ENCODE peak calls at places on chromosome 12, in ten cellular contexts. One of them, this sample, is unnamed.
A peak's percentile ranks its signal among the peaks of the same experiment; 100 is the strongest.

GRCh38 chr12:46537387-46537959 is 164.9 kb upstream of the SLC38A2 start:
- DNase-seq in uterus: no peak
- DNase-seq in breast epithelium: no peak
- DNase-seq in DND-41: no peak
- DNase-seq in neuronal stem cell: no peak
- DNase-seq in GM23338: no peak
- DNase-seq in aorta: no peak
- DNase-seq in CD4-positive, CD25-positive, alpha-beta regulatory T cell: no peak
- DNase-seq in BJ: no peak
- DNase-seq in neural progenitor cell: no peak
- DNase-seq in this sample: no peak

GRCh38 chr12:131908716-131909595 is 14.5 kb downstream of the ULK1 start:
- DNase-seq in uterus: no peak
- DNase-seq in breast epithelium: no peak
- DNase-seq in DND-41: no peak
- DNase-seq in neuronal stem cell: no peak
- DNase-seq in GM23338: no peak
- DNase-seq in aorta: peak; percentile 45
- DNase-seq in CD4-positive, CD25-positive, alpha-beta regulatory T cell: no peak
- DNase-seq in BJ: no peak
- DNase-seq in neural progenitor cell: no peak
- DNase-seq in this sample: no peak

GRCh38 chr12:68189766-68190700 is 30.5 kb upstream of the IFNG start:
- DNase-seq in uterus: no peak
- DNase-seq in breast epithelium: no peak
- DNase-seq in DND-41: peak; percentile 43
- DNase-seq in neuronal stem cell: no peak
- DNase-seq in GM23338: no peak
- DNase-seq in aorta: no peak
- DNase-seq in CD4-positive, CD25-positive, alpha-beta regulatory T cell: no peak
- DNase-seq in BJ: no peak
- DNase-seq in neural progenitor cell: no peak
- DNase-seq in this sample: no peak

GRCh38 chr12:1443421-1444141 is 150.8 kb downstream of the FBXL14 start:
- DNase-seq in uterus: no peak
- DNase-seq in breast epithelium: peak; percentile 54
- DNase-seq in DND-41: no peak
- DNase-seq in neuronal stem cell: no peak
- DNase-seq in GM23338: no peak
- DNase-seq in aorta: no peak
- DNase-seq in CD4-positive, CD25-positive, alpha-beta regulatory T cell: no peak
- DNase-seq in BJ: peak; percentile 45
- DNase-seq in neural progenitor cell: no peak
- DNase-seq in this sample: no peak

GRCh38 chr12:79934309-79935020 is 432 bp downstream of the PPP1R12A start:
- DNase-seq in uterus: peak; percentile 61
- DNase-seq in breast epithelium: peak; percentile 66
- DNase-seq in DND-41: peak; percentile 77
- DNase-seq in neuronal stem cell: no peak
- DNase-seq in GM23338: peak; percentile 74
- DNase-seq in aorta: peak; percentile 79
- DNase-seq in CD4-positive, CD25-positive, alpha-beta regulatory T cell: peak; percentile 39
- DNase-seq in BJ: no peak
- DNase-seq in neural progenitor cell: no peak
- DNase-seq in this sample: peak; percentile 51

GRCh38 chr12:61916856-61917255 is 343.3 kb upstream of the USP15 start:
- DNase-seq in uterus: no peak
- DNase-seq in breast epithelium: no peak
- DNase-seq in DND-41: no peak
- DNase-seq in neuronal stem cell: no peak
- DNase-seq in GM23338: peak; percentile 2
- DNase-seq in aorta: no peak
- DNase-seq in CD4-positive, CD25-positive, alpha-beta regulatory T cell: no peak
- DNase-seq in BJ: no peak
- DNase-seq in neural progenitor cell: no peak
- DNase-seq in this sample: no peak

GRCh38 chr12:108191938-108192337 is 62.9 kb downstream of the WSCD2 start:
- DNase-seq in uterus: no peak
- DNase-seq in breast epithelium: no peak
- DNase-seq in DND-41: no peak
- DNase-seq in neuronal stem cell: no peak
- DNase-seq in GM23338: no peak
- DNase-seq in aorta: no peak
- DNase-seq in CD4-positive, CD25-positive, alpha-beta regulatory T cell: no peak
- DNase-seq in BJ: no peak
- DNase-seq in neural progenitor cell: no peak
- DNase-seq in this sample: no peak

GRCh38 chr12:7369274-7369729 is 65.4 kb downstream of the ACSM4 start:
- DNase-seq in uterus: no peak
- DNase-seq in breast epithelium: peak; percentile 78
- DNase-seq in DND-41: no peak
- DNase-seq in neuronal stem cell: no peak
- DNase-seq in GM23338: no peak
- DNase-seq in aorta: no peak
- DNase-seq in CD4-positive, CD25-positive, alpha-beta regulatory T cell: no peak
- DNase-seq in BJ: peak; percentile 31
- DNase-seq in neural progenitor cell: no peak
- DNase-seq in this sample: no peak

GRCh38 chr12:49967042-49967776 is 5.5 kb downstream of the AQP5 start:
- DNase-seq in uterus: peak; percentile 78
- DNase-seq in breast epithelium: peak; percentile 71
- DNase-seq in DND-41: peak; percentile 87
- DNase-seq in neuronal stem cell: peak; percentile 84
- DNase-seq in GM23338: peak; percentile 87
- DNase-seq in aorta: peak; percentile 95
- DNase-seq in CD4-positive, CD25-positive, alpha-beta regulatory T cell: peak; percentile 82
- DNase-seq in BJ: no peak
- DNase-seq in neural progenitor cell: peak; percentile 88
- DNase-seq in this sample: peak; percentile 93

GRCh38 chr12:49964849-49965624 is 3.4 kb downstream of the AQP5 start:
- DNase-seq in uterus: no peak
- DNase-seq in breast epithelium: no peak
- DNase-seq in DND-41: no peak
- DNase-seq in neuronal stem cell: no peak
- DNase-seq in GM23338: no peak
- DNase-seq in aorta: no peak
- DNase-seq in CD4-positive, CD25-positive, alpha-beta regulatory T cell: no peak
- DNase-seq in BJ: no peak
- DNase-seq in neural progenitor cell: no peak
- DNase-seq in this sample: no peak

GRCh38 chr12:49966511-49967041 is 4.9 kb downstream of the AQP5 start:
- DNase-seq in uterus: no peak
- DNase-seq in breast epithelium: no peak
- DNase-seq in DND-41: no peak
- DNase-seq in neuronal stem cell: no peak
- DNase-seq in GM23338: no peak
- DNase-seq in aorta: no peak
- DNase-seq in CD4-positive, CD25-positive, alpha-beta regulatory T cell: no peak
- DNase-seq in BJ: no peak
- DNase-seq in neural progenitor cell: no peak
- DNase-seq in this sample: no peak

GRCh38 chr12:49963976-49964815 is 2.5 kb downstream of the AQP5 start:
- DNase-seq in uterus: no peak
- DNase-seq in breast epithelium: no peak
- DNase-seq in DND-41: no peak
- DNase-seq in neuronal stem cell: no peak
- DNase-seq in GM23338: no peak
- DNase-seq in aorta: no peak
- DNase-seq in CD4-positive, CD25-positive, alpha-beta regulatory T cell: no peak
- DNase-seq in BJ: no peak
- DNase-seq in neural progenitor cell: no peak
- DNase-seq in this sample: no peak

GRCh38 chr12:49965836-49966235 is 4.2 kb downstream of the AQP5 start:
- DNase-seq in uterus: no peak
- DNase-seq in breast epithelium: no peak
- DNase-seq in DND-41: no peak
- DNase-seq in neuronal stem cell: no peak
- DNase-seq in GM23338: no peak
- DNase-seq in aorta: no peak
- DNase-seq in CD4-positive, CD25-positive, alpha-beta regulatory T cell: no peak
- DNase-seq in BJ: no peak
- DNase-seq in neural progenitor cell: no peak
- DNase-seq in this sample: no peak
- H3K27me3 ChIP-seq in uterus: peaks cover 6% of the 10 kb centered on the region
- H3K27me3 ChIP-seq in breast epithelium: no peaks in the 10 kb centered on the region
- H3K27me3 ChIP-seq in DND-41: peaks cover 32% of the 10 kb centered on the region
- H3K27me3 ChIP-seq in neuronal stem cell: peaks cover 31% of the 10 kb centered on the region
- H3K27me3 ChIP-seq in GM23338: peaks cover 39% of the 10 kb centered on the region
- H3K27me3 ChIP-seq in aorta: no peaks in the 10 kb centered on the region
- H3K27me3 ChIP-seq in CD4-positive, CD25-positive, alpha-beta regulatory T cell: peaks cover 2% of the 10 kb centered on the region
- H3K27me3 ChIP-seq in BJ: peaks cover 45% of the 10 kb centered on the region
- H3K27me3 ChIP-seq in neural progenitor cell: peaks cover 92% of the 10 kb centered on the region
- H3K27me3 ChIP-seq in this sample: no peaks in the 10 kb centered on the region

DNA sequence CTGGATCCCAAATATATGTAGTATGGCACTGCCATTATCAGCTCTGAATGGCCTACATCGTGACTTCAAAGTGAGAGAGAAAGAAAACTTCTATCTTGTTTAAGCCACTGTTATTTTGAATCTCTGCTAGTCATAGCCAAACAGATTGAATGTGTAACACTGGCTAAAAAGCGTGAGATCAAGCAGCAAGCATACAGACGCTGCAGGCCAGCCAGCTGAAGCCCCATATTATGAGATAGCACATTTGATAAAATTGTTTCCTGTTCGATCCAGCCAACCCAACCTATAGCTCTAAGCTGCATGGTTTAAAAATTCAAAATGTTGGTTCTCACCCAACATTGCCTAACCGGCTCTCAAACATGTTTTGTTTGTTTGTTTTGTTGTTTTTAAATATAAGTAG is 94.9 kb downstream of the DUSP6 start:
- DNase-seq in uterus: no peak
- DNase-seq in breast epithelium: no peak
- DNase-seq in DND-41: no peak
- DNase-seq in neuronal stem cell: no peak
- DNase-seq in GM23338: no peak
- DNase-seq in aorta: no peak
- DNase-seq in CD4-positive, CD25-positive, alpha-beta regulatory T cell: no peak
- DNase-seq in BJ: no peak
- DNase-seq in neural progenitor cell: no peak
- DNase-seq in this sample: no peak
- H3K27me3 ChIP-seq in uterus: no peaks in the 10 kb centered on the region
- H3K27me3 ChIP-seq in breast epithelium: no peaks in the 10 kb centered on the region
- H3K27me3 ChIP-seq in DND-41: no peaks in the 10 kb centered on the region
- H3K27me3 ChIP-seq in neuronal stem cell: no peaks in the 10 kb centered on the region
- H3K27me3 ChIP-seq in GM23338: no peaks in the 10 kb centered on the region
- H3K27me3 ChIP-seq in aorta: no peaks in the 10 kb centered on the region
- H3K27me3 ChIP-seq in CD4-positive, CD25-positive, alpha-beta regulatory T cell: no peaks in the 10 kb centered on the region
- H3K27me3 ChIP-seq in BJ: no peaks in the 10 kb centered on the region
- H3K27me3 ChIP-seq in neural progenitor cell: no peaks in the 10 kb centered on the region
- H3K27me3 ChIP-seq in this sample: no peaks in the 10 kb centered on the region

DNA sequence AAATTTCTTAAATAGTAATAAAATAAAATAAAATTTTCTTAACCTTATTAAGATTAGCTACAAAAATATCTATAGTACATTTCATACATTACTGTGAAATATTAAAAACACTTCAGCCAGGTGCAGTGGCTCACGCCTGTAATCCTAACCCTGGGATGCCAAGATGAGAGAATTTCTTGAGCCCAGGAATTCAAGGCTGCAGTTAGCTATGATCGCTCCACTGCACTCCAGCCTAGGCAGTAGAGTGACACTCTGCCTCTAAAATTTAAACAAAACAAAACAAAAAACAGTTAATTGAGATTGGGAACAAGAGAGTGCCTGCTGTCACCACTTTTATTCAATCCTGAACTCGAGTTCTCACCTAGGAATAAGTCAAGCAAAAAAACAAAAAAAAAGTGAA is 95.0 kb upstream of the CPNE8 start:
- DNase-seq in uterus: no peak
- DNase-seq in breast epithelium: no peak
- DNase-seq in DND-41: no peak
- DNase-seq in neuronal stem cell: no peak
- DNase-seq in GM23338: no peak
- DNase-seq in aorta: no peak
- DNase-seq in CD4-positive, CD25-positive, alpha-beta regulatory T cell: no peak
- DNase-seq in BJ: no peak
- DNase-seq in neural progenitor cell: peak; percentile 5
- DNase-seq in this sample: no peak
- H3K27me3 ChIP-seq in uterus: no peaks in the 10 kb centered on the region
- H3K27me3 ChIP-seq in breast epithelium: no peaks in the 10 kb centered on the region
- H3K27me3 ChIP-seq in DND-41: no peaks in the 10 kb centered on the region
- H3K27me3 ChIP-seq in neuronal stem cell: no peaks in the 10 kb centered on the region
- H3K27me3 ChIP-seq in GM23338: no peaks in the 10 kb centered on the region
- H3K27me3 ChIP-seq in aorta: peaks cover 2% of the 10 kb centered on the region
- H3K27me3 ChIP-seq in CD4-positive, CD25-positive, alpha-beta regulatory T cell: no peaks in the 10 kb centered on the region
- H3K27me3 ChIP-seq in BJ: no peaks in the 10 kb centered on the region
- H3K27me3 ChIP-seq in neural progenitor cell: no peaks in the 10 kb centered on the region
- H3K27me3 ChIP-seq in this sample: no peaks in the 10 kb centered on the region

GRCh38 chr12:3271639-3272038 is 194.5 kb downstream of the TSPAN9 start:
- DNase-seq in uterus: no peak
- DNase-seq in breast epithelium: no peak
- DNase-seq in DND-41: no peak
- DNase-seq in neuronal stem cell: no peak
- DNase-seq in GM23338: no peak
- DNase-seq in aorta: no peak
- DNase-seq in CD4-positive, CD25-positive, alpha-beta regulatory T cell: no peak
- DNase-seq in BJ: no peak
- DNase-seq in neural progenitor cell: no peak
- DNase-seq in this sample: no peak

GRCh38 chr12:3272958-3273357 is 195.8 kb downstream of the TSPAN9 start:
- DNase-seq in uterus: no peak
- DNase-seq in breast epithelium: no peak
- DNase-seq in DND-41: no peak
- DNase-seq in neuronal stem cell: no peak
- DNase-seq in GM23338: no peak
- DNase-seq in aorta: no peak
- DNase-seq in CD4-positive, CD25-positive, alpha-beta regulatory T cell: no peak
- DNase-seq in BJ: no peak
- DNase-seq in neural progenitor cell: no peak
- DNase-seq in this sample: no peak

GRCh38 chr12:3269594-3269993 is 192.4 kb downstream of the TSPAN9 start:
- DNase-seq in uterus: no peak
- DNase-seq in breast epithelium: no peak
- DNase-seq in DND-41: no peak
- DNase-seq in neuronal stem cell: no peak
- DNase-seq in GM23338: no peak
- DNase-seq in aorta: no peak
- DNase-seq in CD4-positive, CD25-positive, alpha-beta regulatory T cell: no peak
- DNase-seq in BJ: no peak
- DNase-seq in neural progenitor cell: peak; percentile 36
- DNase-seq in this sample: no peak

GRCh38 chr12:3273409-3273853 is 196.3 kb downstream of the TSPAN9 start:
- DNase-seq in uterus: no peak
- DNase-seq in breast epithelium: no peak
- DNase-seq in DND-41: no peak
- DNase-seq in neuronal stem cell: no peak
- DNase-seq in GM23338: no peak
- DNase-seq in aorta: no peak
- DNase-seq in CD4-positive, CD25-positive, alpha-beta regulatory T cell: no peak
- DNase-seq in BJ: no peak
- DNase-seq in neural progenitor cell: no peak
- DNase-seq in this sample: no peak

DNA sequence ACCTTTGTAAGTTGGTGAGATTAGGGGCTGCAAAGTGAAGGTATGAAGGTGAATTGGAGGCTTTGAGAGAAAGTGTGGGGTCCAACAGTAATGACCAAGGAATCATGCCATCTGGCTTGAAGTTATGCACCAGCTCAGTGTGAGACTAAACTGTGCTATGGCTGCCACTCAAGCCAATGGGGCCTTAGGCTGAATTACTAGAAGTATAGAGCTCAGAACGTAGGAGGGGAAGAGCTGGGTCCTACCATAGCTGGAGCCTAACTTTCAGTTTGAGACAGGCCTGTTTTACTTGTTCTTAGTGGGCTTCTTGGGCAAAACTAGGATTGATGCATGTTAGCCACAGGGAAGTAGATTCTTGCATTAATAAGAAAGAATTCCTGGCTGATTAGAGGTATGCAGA is 194.0 kb downstream of the TSPAN9 start:
- DNase-seq in uterus: no peak
- DNase-seq in breast epithelium: no peak
- DNase-seq in DND-41: no peak
- DNase-seq in neuronal stem cell: no peak
- DNase-seq in GM23338: no peak
- DNase-seq in aorta: no peak
- DNase-seq in CD4-positive, CD25-positive, alpha-beta regulatory T cell: no peak
- DNase-seq in BJ: no peak
- DNase-seq in neural progenitor cell: no peak
- DNase-seq in this sample: no peak
- H3K27me3 ChIP-seq in uterus: no peaks in the 10 kb centered on the region
- H3K27me3 ChIP-seq in breast epithelium: no peaks in the 10 kb centered on the region
- H3K27me3 ChIP-seq in DND-41: peaks cover 11% of the 10 kb centered on the region
- H3K27me3 ChIP-seq in neuronal stem cell: no peaks in the 10 kb centered on the region
- H3K27me3 ChIP-seq in GM23338: no peaks in the 10 kb centered on the region
- H3K27me3 ChIP-seq in aorta: no peaks in the 10 kb centered on the region
- H3K27me3 ChIP-seq in CD4-positive, CD25-positive, alpha-beta regulatory T cell: no peaks in the 10 kb centered on the region
- H3K27me3 ChIP-seq in BJ: no peaks in the 10 kb centered on the region
- H3K27me3 ChIP-seq in neural progenitor cell: no peaks in the 10 kb centered on the region
- H3K27me3 ChIP-seq in this sample: no peaks in the 10 kb centered on the region

This sample was measured in lung.